ENCODE peak calls at places on chromosomes 13 and 19, in six cellular contexts. M is IMR-90, I is neuronal stem cell, D is H1, T is mesenchymal stem cell, P is H9. H is an unnamed sample.

GRCh38 chr13:41658057-41658642 is 200.8 kb downstream of the RGCC start:
- DNase-seq in M (peak), I (no peak), D (no peak), T (peak), P (no peak), H (no peak)

GRCh38 chr13:76799696-76800095 is 86.5 kb downstream of the KCTD12 start:
- DNase-seq in M (no peak), I (no peak), D (no peak), T (peak), P (no peak), H (peak)

GRCh38 chr19:17625980-17626379 is 62.2 kb downstream of the UNC13A start:
- DNase-seq in M (no peak), I (no peak), D (no peak), T (no peak), P (no peak), H (no peak)

GRCh38 chr19:750640-751423 is at the start of gene MISP:
- DNase-seq in M (no peak), I (no peak), D (no peak), T (no peak), P (no peak), H (no peak)

GRCh38 chr19:52188822-52189744 is 769 bp upstream of the PPP2R1A start:
- DNase-seq in M (no peak), I (no peak), D (peak), T (no peak), P (no peak), H (peak)

GRCh38 chr13:95784891-95785290 is 108.0 kb downstream of the DNAJC3 start:
- DNase-seq in M (peak), I (no peak), D (no peak), T (peak), P (no peak), H (no peak)

GRCh38 chr19:5048091-5048726 is 79.3 kb downstream of the KDM4B start:
- DNase-seq in M (peak), I (peak), D (peak), T (peak), P (peak), H (peak)

GRCh38 chr19:1063909-1064660 is 2.9 kb upstream of the ARHGAP45 start:
- DNase-seq in M (no peak), I (no peak), D (peak), T (no peak), P (peak), H (no peak)

GRCh38 chr19:13150919-13151604 is 851 bp downstream of the IER2 start:
- DNase-seq in M (no peak), I (peak), D (peak), T (peak), P (no peak), H (peak)

GRCh38 chr13:105395041-105395440 is 1140.4 kb downstream of the EFNB2 start:
- DNase-seq in M (peak), I (no peak), D (no peak), T (no peak), P (no peak), H (no peak)

GRCh38 chr13:114110091-114110829 is 22.2 kb downstream of the RASA3 start:
- DNase-seq in M (no peak), I (no peak), D (no peak), T (peak), P (peak), H (no peak)

GRCh38 chr19:30076101-30076551 is 134.1 kb downstream of the URI1 start:
- DNase-seq in M (no peak), I (no peak), D (peak), T (no peak), P (peak), H (no peak)

GRCh38 chr19:30078381-30078910 is 136.4 kb downstream of the URI1 start:
- DNase-seq in M (no peak), I (no peak), D (no peak), T (no peak), P (no peak), H (no peak)

GRCh38 chr19:30079200-30079599 is 137.2 kb downstream of the URI1 start:
- DNase-seq in M (no peak), I (no peak), D (no peak), T (no peak), P (no peak), H (no peak)

GRCh38 chr19:30076751-30077670 is 135.0 kb downstream of the URI1 start:
- DNase-seq in M (no peak), I (no peak), D (no peak), T (no peak), P (no peak), H (no peak)

GRCh38 chr19:30077851-30078355 is 135.9 kb downstream of the URI1 start:
- DNase-seq in M (no peak), I (no peak), D (no peak), T (no peak), P (no peak), H (no peak)
- H3K14ac ChIP-seq in M (no peak), I (peak), D (no peak), T (no peak), P (no peak), H (no peak)

GRCh38 chr19:20238025-20238623 is 71.1 kb downstream of the ZNF486 start:
- DNase-seq in M (peak), I (peak), D (peak), T (peak), P (peak), H (peak)
- H3K18ac ChIP-seq in M (no peak), I (peak), D (peak), T (no peak), P (peak), H (peak)

DNA sequence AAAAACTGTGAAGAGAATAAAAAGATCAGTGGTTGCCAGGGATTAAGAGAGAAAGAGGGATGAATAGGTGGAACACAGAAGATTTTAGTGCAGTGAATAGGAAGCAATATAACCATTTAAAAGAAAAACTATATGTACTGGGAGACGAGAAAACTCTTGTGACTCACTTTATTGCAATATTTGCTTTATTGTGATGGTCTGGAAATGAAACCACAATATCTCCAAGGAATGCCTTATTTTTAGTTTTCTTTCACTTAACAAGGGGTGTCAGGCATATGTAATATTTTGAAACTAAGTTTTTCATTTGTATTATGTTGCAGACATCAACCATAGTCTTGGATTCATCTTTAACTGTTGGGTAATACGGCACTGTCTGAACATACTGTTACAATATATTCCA is 1308.2 kb downstream of the PCDH9 start:
- DNase-seq in M (no peak), I (no peak), D (no peak), T (no peak), P (no peak), H (no peak)
- H2BK120ac ChIP-seq in M (no peak), I (no peak), D (no peak), T (no peak), P (no peak), H (no peak)

GRCh38 chr19:10836478-10837325 is 690 bp upstream of the TMED1 start:
- DNase-seq in M (no peak), I (no peak), D (no peak), T (no peak), P (peak), H (peak)
- H3K14ac ChIP-seq in M (peak), I (peak), D (no peak), T (no peak), P (peak), H (peak)

GRCh38 chr19:49113762-49114629 is at the start of gene LIN7B:
- DNase-seq in M (peak), I (peak), D (peak), T (peak), P (peak), H (peak)
- H3K18ac ChIP-seq in M (no peak), I (peak), D (peak), T (peak), P (no peak), H (peak)

GRCh38 chr13:110306340-110306959 is 507 bp downstream of the COL4A1 start:
- DNase-seq in M (no peak), I (no peak), D (peak), T (peak), P (peak), H (no peak)
- H2BK120ac ChIP-seq in M (peak), I (no peak), D (no peak), T (peak), P (no peak), H (peak)

H was measured in trophoblast cell.